ENCODE peak calls at places on chromosomes 4 and X, in four cellular contexts. I, P, Q and Z are unnamed samples.

GRCh38 chr4:1348746-1349145 is 1.7 kb downstream of the UVSSA start:
- DNase-seq in I (no peak), P (no peak), Q (peak), Z (no peak)

GRCh38 chrX:103607385-103608304 is at the start of gene TCEAL3:
- DNase-seq in I (peak), P (peak), Q (peak), Z (no peak)

GRCh38 chr4:184475096-184475461 is 729 bp upstream of the IRF2 start:
- DNase-seq in I (peak), P (peak), Q (peak), Z (peak)

GRCh38 chr4:83870551-83870950 is 334.6 kb downstream of the GPAT3 start:
- DNase-seq in I (no peak), P (no peak), Q (no peak), Z (no peak)

GRCh38 chr4:25098964-25099843 is 61.0 kb downstream of the SEPSECS start:
- DNase-seq in I (no peak), P (no peak), Q (peak), Z (peak)

GRCh38 chr4:63921561-63921960 is 487.7 kb downstream of the TECRL start:
- DNase-seq in I (no peak), P (no peak), Q (peak), Z (no peak)

GRCh38 chrX:12814434-12814833 is 23.2 kb downstream of the PRPS2 start:
- DNase-seq in I (peak), P (peak), Q (no peak), Z (peak)

GRCh38 chr4:164748375-164748774 is 5.6 kb upstream of the SMIM31 start:
- DNase-seq in I (no peak), P (no peak), Q (no peak), Z (no peak)

GRCh38 chrX:90012395-90012794 is 90.7 kb downstream of the TGIF2LX start:
- DNase-seq in I (no peak), P (no peak), Q (no peak), Z (no peak)

GRCh38 chr4:160213377-160213776 is 1110.5 kb downstream of the RAPGEF2 start:
- DNase-seq in I (no peak), P (no peak), Q (no peak), Z (no peak)

GRCh38 chr4:103994059-103994458 is 274.3 kb upstream of the TACR3 start:
- DNase-seq in I (no peak), P (no peak), Q (no peak), Z (no peak)

GRCh38 chrX:40176979-40177430 is 79.2 kb upstream of the BCOR start:
- DNase-seq in I (peak), P (no peak), Q (peak), Z (peak)

GRCh38 chr4:41538017-41538733 is at the start of gene LIMCH1:
- DNase-seq in I (no peak), P (no peak), Q (peak), Z (no peak)

GRCh38 chr4:82681759-82682158 is 116.8 kb downstream of the SCD5 start:
- DNase-seq in I (no peak), P (no peak), Q (no peak), Z (no peak)

GRCh38 chrX:13520931-13521330 is 48.5 kb upstream of the EGFL6 start:
- DNase-seq in I (no peak), P (no peak), Q (no peak), Z (no peak)

GRCh38 chr4:133148690-133149363 is at the start of gene PCDH10:
- DNase-seq in I (peak), P (no peak), Q (peak), Z (peak)

GRCh38 chr4:188400456-188400855 is 261.2 kb downstream of the TRIML1 start:
- DNase-seq in I (peak), P (no peak), Q (no peak), Z (no peak)

GRCh38 chr4:33948921-33949320 is 2295.4 kb downstream of the ARAP2 start:
- DNase-seq in I (no peak), P (no peak), Q (no peak), Z (no peak)

GRCh38 chrX:31071262-31071661 is 579 bp downstream of the FTHL17 start:
- DNase-seq in I (no peak), P (no peak), Q (no peak), Z (no peak)

GRCh38 chrX:27863813-27864212 is 56.0 kb downstream of the MAGEB10 start:
- DNase-seq in I (no peak), P (no peak), Q (no peak), Z (no peak)

GRCh38 chr4:158371158-158371557 is 150.5 kb upstream of the RXFP1 start:
- DNase-seq in I (no peak), P (no peak), Q (no peak), Z (no peak)

GRCh38 chr4:6115342-6115741 is 85.0 kb downstream of the JAKMIP1 start:
- DNase-seq in I (no peak), P (no peak), Q (no peak), Z (no peak)

GRCh38 chrX:69178592-69178991 is 13.3 kb upstream of the PJA1 start:
- DNase-seq in I (no peak), P (no peak), Q (no peak), Z (no peak)

GRCh38 chr4:168388890-168389289 is 70.3 kb upstream of the DDX60 start:
- DNase-seq in I (no peak), P (no peak), Q (no peak), Z (peak)

GRCh38 chr4:83152771-83153170 is 38.2 kb upstream of the PLAC8 start:
- DNase-seq in I (no peak), P (no peak), Q (no peak), Z (no peak)

GRCh38 chr4:18917689-18918088 is 896.1 kb upstream of the LCORL start:
- DNase-seq in I (no peak), P (no peak), Q (no peak), Z (no peak)

GRCh38 chr4:5932021-5932553 is 39.2 kb upstream of the CRMP1 start:
- DNase-seq in I (no peak), P (no peak), Q (no peak), Z (no peak)

GRCh38 chr4:48634688-48635308 is 144.7 kb downstream of the ZAR1 start:
- DNase-seq in I (no peak), P (no peak), Q (no peak), Z (no peak)

GRCh38 chr4:99998062-99998880 is 48.2 kb upstream of the H2AZ1 start:
- DNase-seq in I (no peak), P (no peak), Q (no peak), Z (peak)

GRCh38 chrX:85964744-85965143 is 82.6 kb downstream of the CHM start:
- DNase-seq in I (no peak), P (no peak), Q (no peak), Z (no peak)

GRCh38 chr4:151851354-151851753 is 90.5 kb upstream of the GATB start:
- DNase-seq in I (no peak), P (no peak), Q (no peak), Z (no peak)

GRCh38 chrX:16187024-16187698 is 19.9 kb downstream of the MAGEB17 start:
- DNase-seq in I (no peak), P (no peak), Q (no peak), Z (no peak)